ENCODE peak calls at places on chromosome 6, in five cellular contexts. L is progenitor cell of endocrine pancreas; M is naive thymus-derived CD8-positive, alpha-beta T cell; O is CD8-positive, alpha-beta memory T cell; E is left ventricle myocardium inferior. Z is an unnamed sample.

GRCh38 chr6:154509421-154510143 is 903 bp downstream of the CNKSR3 start:
- DNase-seq in O (no peak), E (peak; percentile 21), L (peak; percentile 41), M (no peak), Z (no peak)

GRCh38 chr6:1362643-1363042 is 26.7 kb upstream of the FOXF2 start:
- DNase-seq in L (no peak), M (no peak), O (no peak), E (no peak), Z (no peak)

GRCh38 chr6:144262470-144263369 is 22.4 kb upstream of the UTRN start:
- DNase-seq in O (no peak), L (no peak), M (no peak), E (no peak), Z (no peak)

GRCh38 chr6:39289490-39289889 is 24.7 kb downstream of the KCNK17 start:
- DNase-seq in M (no peak), E (no peak), O (no peak), L (no peak), Z (no peak)

GRCh38 chr6:35730745-35731413 is 6.0 kb upstream of the ARMC12 start:
- DNase-seq in L (no peak), M (no peak), E (no peak), O (peak; percentile 15), Z (no peak)

GRCh38 chr6:5081182-5081581 is 4.0 kb upstream of the PPP1R3G start:
- DNase-seq in O (no peak), L (no peak), M (no peak), E (no peak), Z (no peak)

GRCh38 chr6:36443951-36444428 is 1.2 kb downstream of the KCTD20 start:
- DNase-seq in M (no peak), E (no peak), O (peak; percentile 33), L (no peak), Z (no peak)

GRCh38 chr6:91094806-91095475 is 508.1 kb upstream of the MAP3K7 start:
- DNase-seq in L (no peak), E (no peak), O (no peak), M (no peak), Z (no peak)

GRCh38 chr6:39666706-39667489 is 58.3 kb downstream of the KIF6 start:
- DNase-seq in M (no peak), O (no peak), L (no peak), E (no peak), Z (no peak)

GRCh38 chr6:17021539-17021889 is 80.3 kb upstream of the STMND1 start:
- DNase-seq in M (no peak), L (no peak), O (no peak), E (no peak), Z (no peak)

GRCh38 chr6:158332237-158332636 is 20.0 kb downstream of the TULP4 start:
- DNase-seq in M (no peak), L (no peak), O (no peak), E (no peak), Z (no peak)

GRCh38 chr6:142927904-142928303 is 17.1 kb downstream of the HIVEP2 start:
- DNase-seq in L (no peak), E (no peak), M (no peak), O (peak; percentile 58), Z (no peak)

GRCh38 chr6:20700375-20700774 is 166.1 kb downstream of the CDKAL1 start:
- DNase-seq in E (no peak), L (no peak), M (no peak), O (no peak), Z (no peak)

GRCh38 chr6:159043236-159043635 is 1.6 kb downstream of the TAGAP start:
- DNase-seq in O (peak; percentile 71), E (no peak), L (no peak), M (no peak), Z (no peak)

GRCh38 chr6:20946037-20946436 is 411.8 kb downstream of the CDKAL1 start:
- DNase-seq in E (no peak), M (no peak), O (no peak), L (no peak), Z (no peak)

GRCh38 chr6:28742668-28743270 is 181.0 kb downstream of the TRIM27 start:
- DNase-seq in M (no peak), O (no peak), E (no peak), L (no peak), Z (no peak)

Z was measured in B cell.